ENCODE peak calls at places on chromosomes 16 and 17, in four cellular contexts. H is Karpas-422, E is OCI-LY7, P is neural progenitor cell. R is an unnamed sample.

GRCh38 chr16:28218109-28218508 is 6.3 kb upstream of the XPO6 start:
- DNase-seq in P (peak; percentile 31), E (peak; percentile 60), H (peak; percentile 77), R (peak; percentile 78)

GRCh38 chr16:2904922-2905240 is 6.8 kb upstream of the FLYWCH1 start:
- DNase-seq in H (no peak), E (no peak), P (no peak), R (no peak)

GRCh38 chr17:77163521-77164280 is 22.9 kb downstream of the SEC14L1 start:
- DNase-seq in E (no peak), P (no peak), H (no peak), R (no peak)

GRCh38 chr16:50548659-50549560 is 714 bp downstream of the NKD1 start:
- DNase-seq in H (no peak), E (no peak), P (peak; percentile 10), R (peak; percentile 32)

GRCh38 chr16:5836979-5837670 is 739.5 kb upstream of the EEF2KMT start:
- DNase-seq in E (no peak), H (no peak), P (no peak), R (no peak)

GRCh38 chr17:77436058-77436442 is 295.3 kb downstream of the SEC14L1 start:
- DNase-seq in E (no peak), P (peak; percentile 77), H (no peak), R (peak; percentile 69)

GRCh38 chr16:58035356-58036170 is 10.0 kb downstream of the MMP15 start:
- DNase-seq in P (no peak), H (peak; percentile 72), E (peak; percentile 37), R (no peak)

GRCh38 chr17:33233855-33234228 is 59.3 kb downstream of the ASIC2 start:
- DNase-seq in E (no peak), H (no peak), P (no peak), R (no peak)

GRCh38 chr17:72125226-72125651 is 4.4 kb downstream of the SOX9 start:
- DNase-seq in E (no peak), P (peak; percentile 28), H (no peak), R (no peak)

GRCh38 chr16:711548-712320 is 3.2 kb upstream of the METRN start:
- DNase-seq in P (peak; percentile 91), H (peak; percentile 90), E (peak; percentile 82), R (peak; percentile 87)

GRCh38 chr17:82065193-82065637 is 389 bp downstream of the DUS1L start:
- DNase-seq in H (peak; percentile 63), P (no peak), E (no peak), R (peak; percentile 20)

GRCh38 chr17:30530346-30531025 is 53.3 kb downstream of the GOSR1 start:
- DNase-seq in P (no peak), H (no peak), E (no peak), R (no peak)

GRCh38 chr16:78035012-78035411 is 12.7 kb downstream of the CLEC3A start:
- DNase-seq in P (no peak), E (no peak), H (no peak), R (no peak)

GRCh38 chr17:81160306-81160705 is 5.0 kb upstream of the PVALEF start:
- DNase-seq in P (no peak), E (no peak), H (no peak), R (no peak)

GRCh38 chr16:23071202-23072083 is 77.8 kb downstream of the USP31 start:
- DNase-seq in P (no peak), H (no peak), E (no peak), R (no peak)

GRCh38 chr16:78794581-78795300 is 695.3 kb downstream of the WWOX start:
- DNase-seq in E (no peak), H (no peak), P (no peak), R (no peak)

GRCh38 chr17:16467886-16468285 is 24.1 kb downstream of the LRRC75A start:
- DNase-seq in H (no peak), P (no peak), E (no peak), R (no peak)

DNA sequence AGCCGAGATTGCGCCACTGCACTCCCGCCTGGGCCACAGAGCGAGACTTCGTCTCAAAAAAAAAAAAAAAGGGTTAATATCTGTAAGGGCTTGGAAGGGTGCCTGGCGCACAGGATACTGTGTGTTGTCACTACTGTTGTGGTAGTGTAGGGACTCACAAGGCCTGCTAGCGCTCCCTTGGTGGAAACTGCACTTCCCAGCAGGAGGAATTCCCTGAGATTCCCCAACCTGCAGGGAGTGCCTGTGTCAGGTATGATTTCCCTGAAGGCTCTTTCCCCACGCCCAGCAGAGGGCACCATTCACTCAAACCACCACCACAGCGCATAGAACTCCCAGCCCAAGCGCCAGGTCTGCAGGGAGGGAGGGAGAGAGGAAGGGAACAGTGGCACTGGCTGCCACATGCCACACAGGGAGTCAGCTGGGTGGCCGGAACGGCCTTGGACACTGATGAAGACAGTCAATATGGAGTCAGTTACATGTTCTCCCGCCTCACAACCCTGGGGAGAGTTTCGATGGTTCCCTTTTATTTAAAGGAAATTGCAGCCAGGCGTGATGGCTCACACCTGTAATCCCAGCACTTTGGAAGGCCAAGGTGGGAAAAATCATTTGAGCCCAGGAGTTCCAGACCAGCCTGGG is 32.7 kb upstream of the CDH1 start:
- DNase-seq in P (peak; percentile 87), E (peak; percentile 59), H (peak; percentile 78), R (peak; percentile 96)
- H2AFZ ChIP-seq in P (no peak overlapping the region), E (no peak overlapping the region), H (no peak overlapping the region), R (no peak overlapping the region)

DNA sequence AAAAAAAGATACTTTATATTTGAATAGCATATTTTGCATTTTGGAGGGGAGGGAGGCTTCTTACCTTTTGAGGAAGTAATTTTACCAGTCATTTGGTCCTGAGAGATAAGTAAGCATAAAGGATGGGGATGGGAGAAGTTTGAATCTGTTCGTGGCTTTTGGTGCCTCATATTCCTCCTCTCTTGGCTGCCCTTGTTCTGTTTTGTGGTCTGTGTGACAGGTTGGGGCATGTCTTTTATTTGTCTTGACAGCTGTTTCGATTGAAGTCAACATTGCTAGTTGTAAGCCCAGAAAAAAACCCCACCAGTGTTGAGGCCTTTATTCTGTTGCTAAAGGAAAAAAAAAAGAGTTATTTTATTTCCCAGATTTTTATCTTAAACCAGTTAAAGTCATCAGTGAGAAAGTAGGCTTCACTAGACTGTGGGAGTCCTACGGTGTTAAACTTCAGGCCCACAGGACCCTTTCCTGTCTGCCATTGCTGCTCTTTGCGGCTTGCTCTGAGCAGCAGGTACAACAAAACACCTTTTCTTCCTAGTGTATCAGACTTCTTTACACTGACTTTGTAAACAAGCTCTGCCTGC is 11.4 kb downstream of the SLC7A6 start:
- DNase-seq in P (no peak), E (peak; percentile 71), H (peak; percentile 91), R (no peak)
- H3K4me3 ChIP-seq in P (no peak overlapping the region), E (peak overlapping the region; percentile 9), H (peak overlapping the region; percentile 43), R (no peak overlapping the region)

DNA sequence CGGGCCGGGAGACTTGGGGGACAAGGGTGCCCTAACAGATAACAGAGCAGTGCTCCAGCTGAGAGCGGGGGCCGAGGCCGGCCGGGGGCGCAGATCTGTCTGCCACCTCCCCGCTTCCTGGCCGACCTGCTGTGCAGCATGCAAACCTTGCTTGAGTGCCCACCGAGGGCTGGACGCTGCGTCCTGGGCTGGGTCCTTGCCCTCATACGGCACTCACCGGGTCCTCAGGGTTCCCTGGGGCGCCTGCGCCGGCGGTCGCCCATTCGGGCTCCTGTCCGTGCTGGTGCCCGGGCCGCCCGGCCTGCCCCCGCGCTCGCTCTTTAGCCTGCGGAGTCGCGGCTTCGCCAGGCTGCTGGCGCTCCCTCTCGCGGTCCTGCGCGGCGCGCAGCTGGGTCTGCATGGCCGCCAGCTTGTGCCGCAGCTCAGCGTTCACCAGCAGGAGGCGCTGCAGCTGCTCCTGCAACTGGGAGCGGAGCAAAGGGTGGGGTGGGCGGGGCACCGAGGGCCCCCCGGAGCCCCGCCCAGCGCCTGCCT is 1.0 kb downstream of the RILP start:
- DNase-seq in P (peak; percentile 99), E (peak; percentile 96), H (peak; percentile 97), R (peak; percentile 92)
- H2AFZ ChIP-seq in P (peak overlapping the region; percentile 40), E (no peak overlapping the region), H (no peak overlapping the region), R (peak overlapping the region; percentile 98)

DNA sequence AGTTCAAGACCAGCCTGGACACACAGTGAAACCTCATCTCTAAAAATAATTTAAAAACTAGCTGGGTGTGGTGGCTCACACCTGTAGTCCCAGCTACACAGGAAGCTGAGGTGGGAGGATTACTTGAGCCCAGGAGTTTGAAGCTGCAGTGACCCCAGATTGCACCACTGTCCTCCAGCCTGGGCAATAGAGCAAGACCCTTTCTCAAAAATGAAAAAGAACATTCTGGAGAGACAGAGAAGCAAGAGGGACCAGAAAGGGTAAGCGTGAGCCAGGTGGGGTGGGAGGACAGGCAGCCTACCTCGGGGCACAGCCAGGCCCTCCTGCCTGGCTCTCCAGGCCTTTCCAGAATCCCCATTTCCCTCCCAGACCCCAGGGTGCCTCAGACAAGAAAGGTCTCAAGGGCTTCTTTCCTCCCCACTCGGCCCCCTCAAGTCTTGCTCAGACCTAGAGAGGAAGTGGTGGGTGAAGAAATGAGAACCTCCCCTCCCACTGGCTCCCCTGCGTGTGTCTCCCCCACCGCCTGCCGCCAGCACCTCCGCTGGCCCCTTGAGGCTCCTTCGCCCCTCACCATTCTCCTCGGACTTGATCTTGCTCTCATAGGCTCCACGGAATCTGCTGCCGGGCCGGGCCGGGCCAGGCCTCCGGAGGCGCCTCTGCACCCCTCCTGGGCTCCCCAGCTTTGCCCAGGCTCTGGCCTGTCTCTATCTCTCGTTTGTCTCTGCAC is 501 bp downstream of the C16orf54 start:
- DNase-seq in E (no peak), H (no peak), P (no peak), R (peak; percentile 35)
- H3K4me3 ChIP-seq in E (no peak overlapping the region), H (peak overlapping the region; percentile 47), P (no peak overlapping the region), R (no peak overlapping the region)

DNA sequence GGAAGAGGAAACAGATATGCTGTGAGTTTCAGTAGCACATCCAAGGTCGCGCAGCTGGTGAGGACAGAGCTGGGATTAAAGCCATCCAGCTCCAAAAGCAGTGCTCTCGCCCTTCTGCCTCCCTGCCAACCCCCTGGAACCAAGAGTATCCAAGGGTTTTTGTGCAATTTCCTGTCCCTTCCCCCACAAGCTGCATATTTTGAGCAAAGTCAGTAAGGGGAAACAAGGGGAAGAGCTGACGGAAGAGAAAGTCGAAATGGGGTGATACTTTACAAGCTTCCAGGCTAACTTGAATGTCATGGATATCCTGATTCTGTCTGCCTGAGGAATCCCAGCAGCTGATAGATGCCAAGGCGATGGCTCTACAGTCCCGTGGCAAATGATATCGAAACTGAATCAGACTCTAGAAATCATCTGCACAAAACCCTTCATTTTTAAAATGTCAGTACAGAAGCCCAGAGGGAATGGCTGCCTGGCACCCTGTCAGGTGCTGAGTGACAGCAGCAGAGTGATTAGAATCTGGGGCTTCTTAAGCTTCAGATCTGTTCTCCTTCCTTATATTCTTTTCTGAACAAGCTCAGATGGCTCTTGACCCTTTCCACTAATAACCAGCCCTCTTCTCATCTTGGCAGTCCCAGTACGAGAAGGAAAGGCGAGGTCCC is 42.9 kb upstream of the TEKT3 start:
- DNase-seq in P (no peak), H (no peak), E (no peak), R (peak; percentile 15)
- H2AFZ ChIP-seq in P (no peak overlapping the region), H (no peak overlapping the region), E (no peak overlapping the region), R (peak overlapping the region; percentile 85)

DNA sequence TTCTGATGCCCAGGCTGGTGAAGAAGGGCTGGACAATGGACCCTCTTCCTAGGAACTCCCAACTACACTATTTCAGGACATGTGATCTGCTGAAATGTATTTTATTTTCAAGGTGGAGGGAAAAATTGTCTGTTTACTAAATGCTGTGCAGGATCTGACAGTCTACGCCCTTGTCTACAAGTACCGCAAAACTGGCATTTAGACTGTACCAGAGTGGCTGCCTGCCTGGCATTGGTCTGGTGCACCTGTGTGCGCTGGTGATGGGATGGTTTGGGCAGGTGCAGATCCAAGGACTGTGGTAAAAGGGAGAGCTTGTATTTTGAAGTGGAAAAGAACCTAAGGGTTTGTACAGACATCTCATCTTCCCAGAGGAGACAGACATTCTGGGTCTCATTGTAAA is 79.7 kb downstream of the AIPL1 start:
- DNase-seq in P (no peak), E (no peak), H (no peak), R (no peak)
- H3K4me3 ChIP-seq in P (no peak overlapping the region), E (no peak overlapping the region), H (no peak overlapping the region), R (no peak overlapping the region)